ENCODE peak calls at places on chromosomes 16 and 17, in four cellular contexts. Y is H1, K is GM12878, V is SK-N-SH. Z is an unnamed sample.

GRCh38 chr17:46976626-46977270 is 2.3 kb downstream of the RPRML start:
- DNase-seq in Y (no peak), V (no peak), K (no peak), Z (peak)

GRCh38 chr16:65154321-65154720 is 32.5 kb upstream of the CDH11 start:
- DNase-seq in Y (no peak), V (no peak), K (no peak), Z (no peak)

GRCh38 chr16:21158208-21159110 is at the start of gene LDAF1:
- DNase-seq in V (peak), Y (peak), K (no peak), Z (peak)

GRCh38 chr16:55000595-55000994 is 69.9 kb downstream of the IRX5 start:
- DNase-seq in K (no peak), Y (no peak), V (no peak), Z (no peak)

GRCh38 chr17:36602924-36603384 is 1.6 kb downstream of the MRM1 start:
- DNase-seq in Y (peak), K (peak), V (peak), Z (peak)

GRCh38 chr17:43702636-43703035 is 40.9 kb upstream of the MEOX1 start:
- DNase-seq in Y (peak), V (peak), K (no peak), Z (peak)

GRCh38 chr16:84942786-84943185 is 68.5 kb downstream of the ZDHHC7 start:
- DNase-seq in Y (no peak), V (no peak), K (no peak), Z (no peak)

GRCh38 chr17:18229771-18230170 is 4.3 kb downstream of the LLGL1 start:
- DNase-seq in V (no peak), K (no peak), Y (no peak), Z (no peak)

GRCh38 chr17:75774988-75775668 is 9.5 kb upstream of the UNK start:
- DNase-seq in K (no peak), Y (peak), V (peak), Z (no peak)

GRCh38 chr16:47970291-47970931 is 185.4 kb downstream of the ABCC12 start:
- DNase-seq in V (no peak), K (no peak), Y (no peak), Z (no peak)

GRCh38 chr17:34771891-34772290 is 189.4 kb downstream of the CCT6B start:
- DNase-seq in Y (no peak), V (no peak), K (no peak), Z (no peak)

GRCh38 chr17:67256075-67256732 is 11.2 kb upstream of the HELZ start:
- DNase-seq in V (no peak), Y (no peak), K (no peak), Z (no peak)

GRCh38 chr16:57038151-57038550 is 48.8 kb downstream of the NLRC5 start:
- DNase-seq in V (no peak), Y (no peak), K (no peak), Z (no peak)

GRCh38 chr16:3256146-3256875 is at the start of gene MEFV:
- DNase-seq in K (no peak), Y (no peak), V (no peak), Z (no peak)

GRCh38 chr17:67606896-67607604 is 110.7 kb upstream of the NOL11 start:
- DNase-seq in V (peak), K (no peak), Y (no peak), Z (no peak)

GRCh38 chr16:83470406-83470805 is 337.4 kb upstream of the HSBP1 start:
- DNase-seq in V (no peak), Y (no peak), K (no peak), Z (no peak)

GRCh38 chr17:17698869-17699351 is 17.7 kb downstream of the RAI1 start:
- DNase-seq in Y (no peak), K (no peak), V (no peak), Z (no peak)

GRCh38 chr16:78478267-78478821 is 378.9 kb downstream of the WWOX start:
- DNase-seq in K (no peak), Y (peak), V (peak), Z (peak)

GRCh38 chr17:32157225-32157624 is 14.9 kb downstream of the RHOT1 start:
- DNase-seq in K (no peak), Y (no peak), V (no peak), Z (no peak)

GRCh38 chr16:56517206-56517605 is 2.6 kb downstream of the BBS2 start:
- DNase-seq in V (no peak), K (no peak), Y (no peak), Z (no peak)

GRCh38 chr17:56159764-56160394 is 6.6 kb downstream of the ANKFN1 start:
- DNase-seq in Y (no peak), K (no peak), V (no peak), Z (no peak)

GRCh38 chr17:57971572-57971971 is 16.4 kb upstream of the CUEDC1 start:
- DNase-seq in Y (no peak), K (no peak), V (peak), Z (no peak)

GRCh38 chr17:21019976-21020575 is 22.7 kb downstream of the USP22 start:
- DNase-seq in K (no peak), Y (no peak), V (peak), Z (no peak)

GRCh38 chr16:2365895-2366294 is 25.4 kb upstream of the ABCA3 start:
- DNase-seq in V (no peak), K (no peak), Y (no peak), Z (no peak)

GRCh38 chr16:81652798-81653505 is 126.1 kb upstream of the PLCG2 start:
- DNase-seq in V (no peak), K (no peak), Y (no peak), Z (no peak)

GRCh38 chr16:81367821-81368220 is 53.1 kb downstream of the GAN start:
- DNase-seq in Y (no peak), V (no peak), K (no peak), Z (no peak)

GRCh38 chr16:53787423-53787822 is 83.5 kb downstream of the FTO start:
- DNase-seq in Y (no peak), K (no peak), V (no peak), Z (no peak)

GRCh38 chr16:72723781-72724180 is 324.1 kb downstream of the ZFHX3 start:
- DNase-seq in Y (no peak), V (no peak), K (no peak), Z (no peak)

GRCh38 chr17:4221163-4221562 is 42.6 kb downstream of the ANKFY1 start:
- DNase-seq in Y (no peak), V (no peak), K (no peak), Z (no peak)

GRCh38 chr16:26795184-26795583 is 271.5 kb upstream of the C16orf82 start:
- DNase-seq in K (no peak), V (no peak), Y (no peak), Z (peak)

GRCh38 chr17:50352072-50352692 is 6.3 kb downstream of the XYLT2 start:
- DNase-seq in K (no peak), Y (no peak), V (no peak), Z (no peak)

GRCh38 chr17:9409026-9409425 is 166.6 kb downstream of the STX8 start:
- DNase-seq in Y (no peak), V (peak), K (no peak), Z (no peak)

DNA sequence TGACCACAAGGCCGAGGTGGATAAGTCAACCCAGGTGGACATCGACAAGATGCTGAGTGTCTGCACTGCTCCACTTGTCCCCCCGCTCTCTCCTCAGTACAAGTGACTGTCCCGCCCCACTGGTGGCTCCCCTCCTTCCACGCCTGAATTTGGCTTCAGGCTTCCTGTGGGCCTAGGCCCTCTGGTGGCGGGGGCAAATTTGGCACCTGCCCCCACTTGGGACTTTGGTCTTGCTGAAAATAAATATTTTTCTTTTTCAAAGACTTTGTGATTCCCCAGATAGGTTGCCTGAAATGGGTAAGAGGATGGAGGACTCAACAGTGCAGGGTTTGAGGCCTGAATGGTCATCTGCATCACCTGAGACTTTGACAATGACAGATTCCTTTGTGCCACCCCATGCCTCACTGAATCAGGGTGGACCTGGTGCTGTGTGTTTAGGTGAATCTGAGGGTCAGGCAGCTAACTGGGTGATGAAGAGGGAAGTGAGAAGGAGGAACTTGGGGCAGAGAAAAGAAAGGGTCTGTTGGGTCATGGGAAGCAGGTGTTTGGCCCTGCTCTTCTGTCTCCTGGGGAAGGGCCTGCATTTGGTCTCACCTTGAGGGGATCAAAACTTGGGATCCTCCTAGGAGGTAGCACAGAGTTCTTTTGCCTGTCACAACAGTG is 2.0 kb downstream of the C16orf86 start:
- DNase-seq in Y (no peak), V (no peak), K (no peak), Z (peak)
- TF ChIP-seq SIN3A in Y (no peak), V (no peak), K (no peak), Z (no peak)

DNA sequence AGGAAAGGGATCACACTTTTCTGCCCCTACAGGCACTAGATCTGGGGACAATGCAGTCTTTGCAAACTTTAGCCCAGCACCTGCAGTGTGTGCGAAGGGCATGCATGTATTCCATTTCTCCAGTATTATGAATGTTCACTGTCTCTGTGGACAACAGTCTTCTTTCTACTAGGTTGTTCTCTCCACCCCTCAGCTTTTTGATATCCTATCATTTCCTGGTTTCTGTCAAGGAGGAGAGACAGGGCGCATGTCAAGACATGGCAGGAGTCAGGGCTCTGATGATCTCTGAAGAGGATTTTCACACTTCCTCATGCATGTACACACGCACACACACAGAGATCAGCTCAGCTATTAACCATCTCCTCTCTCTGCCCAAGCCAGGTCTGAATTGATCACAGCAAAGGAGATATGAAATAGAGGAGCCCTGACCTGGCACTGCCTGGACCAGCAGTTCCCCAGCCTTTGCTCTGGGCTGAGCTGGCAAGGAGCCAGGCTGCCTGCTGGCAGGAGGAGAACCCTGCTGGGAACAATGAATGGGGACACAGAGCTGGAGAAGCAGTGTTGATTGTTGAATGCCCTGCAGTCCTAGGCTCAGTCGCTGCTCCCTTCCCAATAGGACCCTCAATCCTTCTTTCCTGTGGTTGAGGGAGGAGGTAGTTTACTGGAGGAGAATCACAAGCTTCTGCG is 2.6 kb downstream of the GPR179 start:
- DNase-seq in Y (no peak), K (no peak), V (peak), Z (no peak)
- TF ChIP-seq JUND in Y (no peak), K (no peak), V (no peak), Z (no peak)

GRCh38 chr16:16182918-16183317 is 40.4 kb downstream of the ABCC6 start:
- DNase-seq in V (no peak), Y (no peak), K (no peak), Z (no peak)

GRCh38 chr16:16186820-16187219 is 36.5 kb downstream of the ABCC6 start:
- DNase-seq in V (no peak), Y (no peak), K (no peak), Z (no peak)

GRCh38 chr16:16184594-16184993 is 38.7 kb downstream of the ABCC6 start:
- DNase-seq in Y (no peak), K (no peak), V (no peak), Z (no peak)

GRCh38 chr16:16185095-16185494 is 38.2 kb downstream of the ABCC6 start:
- DNase-seq in Y (no peak), K (no peak), V (no peak), Z (no peak)

GRCh38 chr16:16183562-16183961 is 39.7 kb downstream of the ABCC6 start:
- DNase-seq in Y (peak), K (no peak), V (no peak), Z (no peak)
- TF ChIP-seq TAF1 in Y (no peak), K (no peak), V (no peak), Z (no peak)

DNA sequence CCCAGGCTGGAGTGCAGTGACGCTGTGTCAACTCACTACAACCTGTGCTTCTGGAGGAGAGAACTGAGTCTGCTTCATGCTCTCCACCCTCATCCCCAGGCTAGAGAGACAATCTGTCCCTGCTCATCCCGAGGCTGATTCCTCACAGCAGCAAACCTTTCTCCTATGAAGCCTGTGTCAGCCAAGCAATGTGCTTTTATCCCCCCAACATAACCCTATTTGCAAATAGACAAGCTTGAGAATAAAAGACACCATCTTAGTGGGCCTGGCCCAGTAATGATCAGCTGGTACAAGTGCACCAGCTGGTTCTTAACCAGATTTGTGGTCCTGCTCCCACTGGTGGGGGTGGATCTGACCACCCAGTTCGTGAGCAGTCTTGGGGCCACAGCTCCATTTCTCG is 322.8 kb downstream of the CPPED1 start:
- DNase-seq in K (no peak), Y (no peak), V (no peak), Z (no peak)
- TF ChIP-seq SIN3A in K (no peak), Y (no peak), V (no peak), Z (no peak)

GRCh38 chr17:38704645-38705522 is at the start of gene MLLT6:
- DNase-seq in V (peak), K (no peak), Y (no peak), Z (peak)

GRCh38 chr17:38702900-38703741 is 2.0 kb upstream of the MLLT6 start:
- DNase-seq in K (no peak), V (no peak), Y (no peak), Z (peak)

GRCh38 chr17:38702166-38702899 is 2.7 kb upstream of the MLLT6 start:
- DNase-seq in K (no peak), Y (peak), V (peak), Z (peak)

GRCh38 chr17:38705523-38705802 is 390 bp downstream of the MLLT6 start:
- DNase-seq in V (peak), Y (no peak), K (no peak), Z (no peak)

DNA sequence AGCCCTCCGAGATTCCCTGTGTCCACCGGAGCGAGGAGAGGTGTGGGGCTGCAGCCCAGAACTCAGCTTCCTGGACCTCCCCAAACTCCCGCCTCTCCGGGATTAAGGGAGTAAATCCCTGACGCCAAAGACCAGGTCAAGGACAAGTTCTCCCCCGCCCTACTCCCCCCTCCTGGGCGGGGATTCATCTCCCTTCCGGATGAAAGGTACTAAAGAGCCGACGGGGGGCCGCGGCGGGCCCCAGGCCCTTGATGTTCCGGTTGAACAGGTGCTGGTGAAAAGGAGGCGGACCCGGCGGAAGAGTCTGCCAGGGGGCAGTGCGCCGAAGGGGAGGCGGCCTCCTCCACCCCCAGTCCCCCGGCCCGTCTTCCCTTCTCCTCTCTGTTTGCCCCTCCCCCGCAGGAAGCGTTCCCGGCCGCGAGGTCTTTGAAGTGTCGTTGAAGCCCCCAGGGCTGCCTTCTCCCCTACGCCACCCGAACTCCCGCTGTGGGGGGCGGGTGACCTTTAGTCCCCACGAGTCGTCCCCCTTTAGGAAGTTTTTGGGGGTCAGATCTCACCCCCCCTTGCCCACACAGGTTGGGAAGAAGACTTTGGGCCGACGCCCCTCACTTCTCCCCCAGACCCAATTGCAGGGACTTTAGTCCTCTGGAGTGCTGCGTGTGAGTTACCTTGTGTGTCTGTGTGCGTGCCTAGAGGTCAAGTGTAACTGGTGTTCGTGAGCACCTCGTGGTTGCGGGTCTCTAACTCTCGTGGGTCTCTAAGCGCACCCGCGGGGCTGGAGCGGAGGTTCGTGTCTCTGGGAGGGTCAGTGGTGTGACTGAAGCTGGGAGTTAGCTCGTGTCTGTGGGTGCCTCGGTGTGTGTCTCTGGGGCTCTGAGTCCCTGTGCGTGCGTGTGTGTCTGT is 1.1 kb upstream of the MLLT6 start:
- DNase-seq in V (peak), K (no peak), Y (peak), Z (peak)
- TF ChIP-seq JUND in V (no peak), K (no peak), Y (no peak), Z (no peak)

GRCh38 chr17:73422121-73422520 is 110.3 kb upstream of the CDC42EP4 start:
- DNase-seq in K (no peak), V (no peak), Y (no peak), Z (no peak)
- TF ChIP-seq TAF1 in K (no peak), V (no peak), Y (no peak), Z (no peak)

Z was measured in K562.